ENCODE peak calls at places on chromosomes 7 and 10, in seven cellular contexts. D is sigmoid colon, U is Peyer's patch, I is transverse colon, C is IMR-90, B is endothelial cell of umbilical vein, J is adrenal gland. W is an unnamed sample.

GRCh38 chr10:3554121-3554522 is 230.9 kb downstream of the KLF6 start:
- DNase-seq in J (no peak), B (no peak), U (no peak), C (no peak), D (no peak), I (no peak), W (no peak)

GRCh38 chr10:6163364-6164270 is 39.1 kb upstream of the PFKFB3 start:
- DNase-seq in D (peak; percentile 95), B (peak; percentile 86), J (peak; percentile 94), U (peak; percentile 97), C (peak; percentile 84), I (peak; percentile 94), W (peak; percentile 91)

GRCh38 chr7:83732305-83732704 is 83.4 kb upstream of the SEMA3E start:
- DNase-seq in J (no peak), I (no peak), B (no peak), U (no peak), D (no peak), C (no peak), W (no peak)

GRCh38 chr10:92126100-92126650 is 164.7 kb downstream of the CPEB3 start:
- DNase-seq in J (no peak), C (peak; percentile 20), D (no peak), I (no peak), B (peak; percentile 25), U (no peak), W (no peak)

GRCh38 chr10:133313192-133313591 is 4.5 kb downstream of the ZNF511 start:
- DNase-seq in U (no peak), D (no peak), J (no peak), C (no peak), B (no peak), I (no peak), W (no peak)

GRCh38 chr7:24959735-24960485 is 20.1 kb downstream of the OSBPL3 start:
- DNase-seq in J (no peak), D (no peak), I (no peak), C (no peak), B (no peak), U (no peak), W (no peak)

GRCh38 chr10:70619271-70620019 is 16.9 kb upstream of the PRF1 start:
- DNase-seq in D (no peak), C (peak; percentile 29), I (no peak), U (no peak), J (no peak), B (no peak), W (no peak)

GRCh38 chr7:95491634-95492314 is 6.0 kb downstream of the ASB4 start:
- DNase-seq in U (no peak), B (no peak), D (no peak), I (peak; percentile 9), C (no peak), J (peak; percentile 32), W (no peak)

GRCh38 chr7:14210075-14210474 is 220.6 kb upstream of the ETV1 start:
- DNase-seq in C (no peak), B (no peak), U (no peak), I (no peak), J (no peak), D (no peak), W (no peak)

GRCh38 chr10:125515571-125515970 is 167.4 kb downstream of the TEX36 start:
- DNase-seq in B (no peak), I (no peak), D (no peak), J (no peak), U (no peak), C (no peak), W (no peak)

GRCh38 chr10:86366033-86366901 is at the start of gene GRID1:
- DNase-seq in C (no peak), D (peak; percentile 69), U (peak; percentile 51), I (no peak), B (no peak), J (peak; percentile 47), W (no peak)

GRCh38 chr10:97889461-97890265 is 40.0 kb downstream of the GOLGA7B start:
- DNase-seq in J (no peak), I (no peak), B (peak; percentile 71), C (peak; percentile 28), U (peak; percentile 26), D (no peak), W (no peak)

GRCh38 chr10:48605786-48606529 is 1.1 kb upstream of the ARHGAP22 start:
- DNase-seq in B (no peak), J (no peak), I (no peak), D (peak; percentile 53), U (no peak), C (peak; percentile 76), W (peak; percentile 67)

GRCh38 chr7:47439181-47439667 is 142.7 kb downstream of the TNS3 start:
- DNase-seq in I (no peak), C (no peak), B (no peak), J (no peak), U (no peak), D (no peak), W (no peak)

GRCh38 chr7:66930341-66930740 is 9.3 kb downstream of the TMEM248 start:
- DNase-seq in J (peak; percentile 20), I (no peak), U (no peak), D (no peak), C (peak; percentile 40), B (no peak), W (no peak)

GRCh38 chr10:14820010-14820774 is 17.6 kb downstream of the CDNF start:
- DNase-seq in D (no peak), C (peak; percentile 95), J (peak; percentile 11), U (no peak), B (peak; percentile 69), I (no peak), W (no peak)

DNA sequence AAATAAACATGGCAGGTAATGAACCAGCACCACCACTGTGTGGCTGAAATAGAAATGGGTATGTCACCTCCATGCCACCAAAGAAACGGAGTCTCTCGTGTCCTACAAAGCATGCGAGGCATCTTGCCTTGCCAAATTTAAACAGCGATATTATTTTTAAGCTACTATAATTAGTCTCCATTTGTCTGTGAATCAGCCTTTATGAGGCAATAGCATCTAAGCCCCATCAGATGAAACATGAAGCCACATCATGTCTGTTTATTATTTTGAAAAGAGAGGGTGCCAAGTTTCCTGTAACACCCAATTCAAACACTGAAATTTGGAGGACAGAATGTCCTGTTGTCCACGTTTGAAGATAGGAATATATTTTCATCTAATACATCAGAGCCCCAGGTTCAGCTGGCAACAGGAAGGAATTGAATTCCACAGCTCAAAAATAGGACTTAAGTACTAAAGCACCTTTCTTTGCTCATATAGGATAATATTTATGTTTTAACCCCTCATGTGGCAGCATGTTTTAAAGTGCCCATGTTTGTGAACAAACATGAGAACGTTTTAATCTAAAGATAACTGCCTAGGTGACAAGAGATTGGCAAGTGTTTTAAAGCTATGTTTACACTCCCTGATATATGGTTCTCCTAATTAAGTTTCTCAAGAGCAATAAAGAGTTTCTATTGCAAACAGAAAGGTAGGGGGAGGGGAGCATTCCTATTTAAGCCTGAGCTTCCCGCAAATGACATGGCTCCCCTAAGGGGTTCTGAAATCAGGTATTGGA is 86.8 kb downstream of the SORBS1 start:
- DNase-seq in U (no peak), C (no peak), D (no peak), B (peak; percentile 33), I (no peak), J (no peak), W (no peak)
- H3K27ac ChIP-seq in U (peak overlapping the region; percentile 68), C (no peak overlapping the region), D (peak overlapping the region; percentile 84), B (no peak overlapping the region), I (peak overlapping the region; percentile 78), J (peak overlapping the region; percentile 80), W (peak overlapping the region; percentile 79)

DNA sequence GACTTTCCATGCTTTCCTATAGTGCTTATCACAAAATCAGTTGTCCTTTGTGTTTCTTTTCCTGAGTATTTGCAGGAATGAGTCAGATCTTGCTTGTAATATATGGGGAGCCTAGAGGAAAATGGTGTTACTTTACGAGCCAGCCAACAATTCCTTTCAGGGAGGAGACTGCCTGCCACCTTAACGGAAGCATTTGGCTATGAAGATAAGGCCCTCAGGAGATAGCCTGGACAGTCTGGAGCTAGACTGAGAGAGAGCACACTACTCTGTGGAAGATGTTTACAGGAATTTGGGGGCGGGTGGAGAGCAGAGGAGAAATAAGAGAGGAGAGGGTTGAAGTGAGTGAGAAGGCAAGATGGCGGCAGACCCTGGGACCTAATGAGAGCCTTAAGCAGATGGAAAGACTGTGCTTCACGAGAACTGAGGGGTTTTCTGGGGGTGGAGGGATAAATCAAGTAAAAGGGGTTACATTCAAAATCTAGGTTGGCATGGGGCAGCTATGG is 126.3 kb downstream of the SNX10 start:
- DNase-seq in J (no peak), D (no peak), B (peak; percentile 98), U (no peak), I (no peak), C (no peak), W (no peak)
- TF ChIP-seq POLR2A in J (no peak), D (no peak), B (no peak), U (no peak), I (no peak), C (no peak), W (no peak)

GRCh38 chr7:45623157-45623556 is 49.0 kb downstream of the ADCY1 start:
- DNase-seq in J (no peak), I (no peak), C (no peak), U (no peak), B (no peak), D (no peak), W (no peak)

GRCh38 chr7:45622058-45622457 is 47.9 kb downstream of the ADCY1 start:
- DNase-seq in B (no peak), U (no peak), J (no peak), D (no peak), I (no peak), C (no peak), W (no peak)

DNA sequence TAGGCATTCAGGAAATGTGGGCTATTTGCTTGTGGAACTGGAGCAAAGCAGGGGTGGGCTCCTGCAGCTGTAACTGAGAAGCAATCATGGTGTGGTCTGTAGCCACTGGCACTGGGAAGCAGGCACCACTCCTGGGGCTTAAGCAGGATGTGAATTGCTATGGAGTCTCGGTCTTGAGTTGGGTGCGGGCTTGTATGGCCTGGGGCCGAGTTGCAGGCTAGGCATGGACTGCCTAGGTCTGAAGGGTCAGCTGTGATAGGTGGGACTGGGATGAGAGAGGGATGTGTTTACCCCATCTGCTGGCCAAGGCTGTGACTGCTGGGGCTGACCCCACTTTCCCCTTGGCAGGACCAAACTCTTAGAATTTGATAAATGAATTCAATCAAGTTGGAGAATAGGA is 43.0 kb downstream of the ADCY1 start:
- DNase-seq in B (no peak), I (no peak), C (no peak), U (no peak), J (no peak), D (no peak), W (no peak)
- TF ChIP-seq CTCF in B (no peak), I (no peak), C (no peak), U (no peak), J (no peak), D (no peak), W (no peak)

GRCh38 chr7:99126921-99127553 is 16.9 kb downstream of the SMURF1 start:
- DNase-seq in C (no peak), I (no peak), J (peak; percentile 87), B (no peak), U (no peak), D (no peak), W (no peak)
- H3K27ac ChIP-seq in C (peak overlapping the region; percentile 4), I (peak overlapping the region; percentile 34), J (peak overlapping the region; percentile 72), B (no peak overlapping the region), U (peak overlapping the region; percentile 9), D (peak overlapping the region; percentile 58), W (peak overlapping the region; percentile 21)

W was measured in vagina.